ENCODE peak calls at places on chromosome 4, in five cellular contexts. K, I, B, M and L are unnamed samples.

GRCh38 chr4:112604590-112604989 is 32.1 kb downstream of the ZGRF1 start:
- DNase-seq in K (no peak), I (peak; percentile 62), B (peak; percentile 53), M (peak; percentile 4), L (peak; percentile 50)

GRCh38 chr4:137394000-137394399 is 138.3 kb downstream of the PCDH18 start:
- DNase-seq in K (no peak), I (no peak), B (no peak), M (no peak), L (no peak)

GRCh38 chr4:73187325-73187724 is 71.3 kb downstream of the ANKRD17 start:
- DNase-seq in K (no peak), I (no peak), B (no peak), M (no peak), L (no peak)

GRCh38 chr4:137597751-137598493 is 65.6 kb upstream of the PCDH18 start:
- DNase-seq in K (no peak), I (no peak), B (no peak), M (no peak), L (no peak)

GRCh38 chr4:20629180-20630115 is 70.8 kb upstream of the PACRGL start:
- DNase-seq in K (no peak), I (no peak), B (no peak), M (no peak), L (no peak)

GRCh38 chr4:176077561-176077960 is 11.9 kb downstream of the WDR17 start:
- DNase-seq in K (no peak), I (no peak), B (no peak), M (no peak), L (no peak)

GRCh38 chr4:2791518-2792395 is 1.1 kb upstream of the SH3BP2 start:
- DNase-seq in K (no peak), I (peak; percentile 22), B (peak; percentile 12), M (no peak), L (no peak)

GRCh38 chr4:173371292-173372192 is 788 bp downstream of the SAP30 start:
- DNase-seq in K (peak; percentile 29), I (peak; percentile 56), B (peak; percentile 64), M (no peak), L (peak; percentile 63)

GRCh38 chr4:75561789-75562188 is 5.9 kb downstream of the ODAPH start:
- DNase-seq in K (no peak), I (no peak), B (no peak), M (no peak), L (peak; percentile 54)

GRCh38 chr4:183098080-183098722 is 856 bp upstream of the WWC2 start:
- DNase-seq in K (no peak), I (peak; percentile 81), B (no peak), M (no peak), L (peak; percentile 83)

GRCh38 chr4:45946699-45947098 is 177.2 kb downstream of the GABRG1 start:
- DNase-seq in K (no peak), I (no peak), B (no peak), M (no peak), L (no peak)

GRCh38 chr4:81084029-81084428 is 53.5 kb downstream of the BMP3 start:
- DNase-seq in K (no peak), I (no peak), B (no peak), M (no peak), L (no peak)

GRCh38 chr4:105145913-105146285 is 777 bp upstream of the TET2 start:
- DNase-seq in K (peak; percentile 19), I (no peak), B (no peak), M (no peak), L (no peak)

GRCh38 chr4:165016971-165017370 is 14.8 kb upstream of the TRIM60 start:
- DNase-seq in K (no peak), I (peak; percentile 38), B (peak; percentile 61), M (no peak), L (peak; percentile 82)

GRCh38 chr4:182255421-182256190 is 12.4 kb downstream of the TENM3 start:
- DNase-seq in K (no peak), I (no peak), B (no peak), M (no peak), L (no peak)

GRCh38 chr4:72971572-72971971 is 97.9 kb downstream of the COX18 start:
- DNase-seq in K (no peak), I (no peak), B (no peak), M (peak; percentile 9), L (no peak)

GRCh38 chr4:155392486-155393184 is 15.9 kb upstream of the MAP9 start:
- DNase-seq in K (no peak), I (no peak), B (no peak), M (no peak), L (no peak)

GRCh38 chr4:125780159-125780558 is 465.4 kb downstream of the FAT4 start:
- DNase-seq in K (no peak), I (no peak), B (no peak), M (no peak), L (no peak)

GRCh38 chr4:1491630-1492457 is 85.6 kb upstream of the NKX1-1 start:
- DNase-seq in K (no peak), I (no peak), B (no peak), M (no peak), L (peak; percentile 56)

GRCh38 chr4:57966987-57967760 is 857.0 kb upstream of the IGFBP7 start:
- DNase-seq in K (no peak), I (no peak), B (no peak), M (no peak), L (no peak)

GRCh38 chr4:40629401-40630334 is at the start of gene RBM47:
- DNase-seq in K (no peak), I (peak; percentile 80), B (no peak), M (no peak), L (peak; percentile 83)

GRCh38 chr4:10893417-10893816 is 208.8 kb upstream of the CLNK start:
- DNase-seq in K (no peak), I (no peak), B (peak; percentile 16), M (no peak), L (peak; percentile 21)

GRCh38 chr4:163767993-163768392 is 273.5 kb downstream of the TMA16 start:
- DNase-seq in K (no peak), I (no peak), B (no peak), M (no peak), L (no peak)

GRCh38 chr4:162461952-162462351 is 298.2 kb upstream of the FSTL5 start:
- DNase-seq in K (no peak), I (peak; percentile 3), B (no peak), M (no peak), L (no peak)

GRCh38 chr4:185464887-185465286 is 6.6 kb downstream of the CCDC110 start:
- DNase-seq in K (no peak), I (no peak), B (no peak), M (no peak), L (no peak)

GRCh38 chr4:610411-611261 is 14.7 kb upstream of the PDE6B start:
- DNase-seq in K (no peak), I (no peak), B (no peak), M (peak; percentile 33), L (peak; percentile 53)

GRCh38 chr4:124278477-124278876 is 434.1 kb downstream of the ANKRD50 start:
- DNase-seq in K (no peak), I (peak; percentile 29), B (no peak), M (no peak), L (no peak)

GRCh38 chr4:73222466-73223257 is 35.9 kb downstream of the ANKRD17 start:
- DNase-seq in K (peak; percentile 10), I (peak; percentile 73), B (peak; percentile 68), M (peak; percentile 68), L (no peak)

GRCh38 chr4:165088366-165088765 is 24.3 kb downstream of the TMEM192 start:
- DNase-seq in K (no peak), I (no peak), B (no peak), M (no peak), L (no peak)

GRCh38 chr4:145507636-145508035 is 26.0 kb downstream of the SMAD1 start:
- DNase-seq in K (no peak), I (no peak), B (no peak), M (peak; percentile 69), L (no peak)

GRCh38 chr4:1260418-1261106 is 11.6 kb upstream of the CTBP1 start:
- DNase-seq in K (no peak), I (no peak), B (no peak), M (no peak), L (no peak)

GRCh38 chr4:153127773-153128494 is 76.3 kb upstream of the TRIM2 start:
- DNase-seq in K (peak; percentile 71), I (peak; percentile 80), B (peak; percentile 91), M (no peak), L (peak; percentile 71)
- H3K4me3 ChIP-seq in K (no peak overlapping the region), I (no peak overlapping the region), B (no peak overlapping the region), M (no peak overlapping the region), L (no peak overlapping the region)

GRCh38 chr4:21888195-21888976 is 60.2 kb downstream of the KCNIP4 start:
- DNase-seq in K (no peak), I (no peak), B (no peak), M (peak; percentile 59), L (no peak)

GRCh38 chr4:21884615-21885014 is 64.0 kb downstream of the KCNIP4 start:
- DNase-seq in K (no peak), I (no peak), B (no peak), M (no peak), L (no peak)

GRCh38 chr4:21885241-21885640 is 63.3 kb downstream of the KCNIP4 start:
- DNase-seq in K (no peak), I (no peak), B (no peak), M (no peak), L (no peak)

GRCh38 chr4:21885770-21886169 is 62.8 kb downstream of the KCNIP4 start:
- DNase-seq in K (no peak), I (no peak), B (no peak), M (no peak), L (no peak)

GRCh38 chr4:21887481-21887880 is 61.1 kb downstream of the KCNIP4 start:
- DNase-seq in K (no peak), I (no peak), B (no peak), M (no peak), L (no peak)
- H3K4me3 ChIP-seq in K (no peak overlapping the region), I (no peak overlapping the region), B (no peak overlapping the region), M (no peak overlapping the region), L (no peak overlapping the region)

DNA sequence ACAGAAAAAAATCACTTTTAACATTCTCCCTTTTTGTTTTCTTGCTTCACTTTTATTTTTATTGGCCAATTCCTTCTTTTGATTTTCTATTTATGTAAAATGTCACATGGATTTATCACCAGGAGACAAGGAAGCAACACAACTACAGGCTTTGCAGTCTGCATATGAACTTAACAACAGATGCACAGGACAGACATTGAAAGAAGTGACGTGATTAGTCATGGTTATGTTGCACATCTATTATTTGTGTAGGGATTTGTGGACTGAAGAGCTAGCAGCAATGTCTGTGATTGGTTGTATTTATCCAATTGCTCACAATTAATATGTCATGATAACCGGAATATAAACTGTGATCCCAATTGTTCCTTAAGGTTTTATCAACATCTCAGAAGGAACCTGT is 147.8 kb upstream of the KLF3 start:
- DNase-seq in K (no peak), I (no peak), B (no peak), M (no peak), L (no peak)
- H3K4me3 ChIP-seq in K (no peak overlapping the region), I (no peak overlapping the region), B (no peak overlapping the region), M (no peak overlapping the region), L (no peak overlapping the region)

DNA sequence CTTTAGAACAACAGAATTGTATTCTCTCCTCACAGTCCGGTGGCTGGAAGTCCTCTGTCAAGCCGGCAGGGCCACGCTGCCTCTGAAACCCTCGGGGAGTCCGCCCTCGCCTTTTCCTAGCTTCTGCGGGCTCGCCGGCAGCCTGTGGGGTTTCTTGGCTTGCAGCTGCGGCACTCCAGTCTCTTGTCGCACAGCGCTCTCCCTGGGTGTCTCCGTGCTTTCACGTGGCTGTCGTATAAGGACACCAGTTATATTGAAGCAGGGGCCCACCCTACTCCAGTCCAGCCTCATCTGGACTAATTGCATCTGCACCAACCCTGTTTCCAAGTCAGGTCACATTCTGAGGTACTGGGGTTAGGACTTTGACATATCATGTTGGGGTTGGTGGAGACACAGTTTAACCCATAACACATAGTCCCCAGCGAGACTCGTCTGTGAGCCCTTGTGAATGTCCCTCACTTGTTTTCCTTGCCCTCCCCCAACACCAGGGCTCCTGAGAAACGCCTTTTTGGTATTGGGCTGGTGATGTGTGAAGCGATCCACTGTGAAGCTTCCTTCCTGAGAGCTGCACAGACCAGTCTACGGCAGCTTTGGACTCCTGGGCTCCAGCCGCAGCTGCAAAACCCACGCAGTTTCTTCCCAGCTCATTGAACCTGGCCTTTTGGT is 22.7 kb downstream of the TMEM131L start:
- DNase-seq in K (peak; percentile 31), I (no peak), B (no peak), M (no peak), L (peak; percentile 68)
- H3K4me3 ChIP-seq in K (peak overlapping the region; percentile 54), I (no peak overlapping the region), B (no peak overlapping the region), M (no peak overlapping the region), L (no peak overlapping the region)